ENCODE peak calls at places on chromosomes 13 and 19, in four cellular contexts. O, P, D and X are unnamed samples.

GRCh38 chr13:99955747-99956472 is 15.7 kb downstream of the ZIC5 start:
- DNase-seq in O (no peak), P (no peak), D (no peak), X (no peak)

GRCh38 chr19:17797397-17798201 is 2.7 kb downstream of the B3GNT3 start:
- DNase-seq in O (no peak), P (no peak), D (peak), X (peak)

GRCh38 chr13:103812558-103812957 is 746.3 kb upstream of the SLC10A2 start:
- DNase-seq in O (no peak), P (no peak), D (no peak), X (no peak)

GRCh38 chr19:31332096-31332495 is 17.1 kb downstream of the TSHZ3 start:
- DNase-seq in O (no peak), P (no peak), D (no peak), X (no peak)

GRCh38 chr13:108326318-108326717 is 56.8 kb downstream of the TNFSF13B start:
- DNase-seq in O (peak), P (no peak), D (no peak), X (peak)

GRCh38 chr19:50909240-50910070 is 1.7 kb downstream of the KLK4 start:
- DNase-seq in O (peak), P (peak), D (peak), X (peak)

GRCh38 chr13:52449323-52450011 is 967 bp downstream of the VPS36 start:
- DNase-seq in O (no peak), P (no peak), D (no peak), X (no peak)

GRCh38 chr13:113920173-113920572 is 53.7 kb downstream of the C13orf46 start:
- DNase-seq in O (no peak), P (no peak), D (no peak), X (no peak)

GRCh38 chr19:44430956-44431355 is 17.3 kb downstream of the ZNF229 start:
- DNase-seq in O (no peak), P (no peak), D (no peak), X (no peak)

GRCh38 chr19:14103310-14103709 is 12.8 kb upstream of the SAMD1 start:
- DNase-seq in O (no peak), P (no peak), D (no peak), X (no peak)

GRCh38 chr13:77907653-77908341 is 10.8 kb downstream of the EDNRB start:
- DNase-seq in O (no peak), P (peak), D (no peak), X (no peak)

GRCh38 chr13:98454389-98454881 is 122.5 kb downstream of the STK24 start:
- DNase-seq in O (no peak), P (no peak), D (no peak), X (no peak)

GRCh38 chr13:25906211-25906661 is 145.6 kb downstream of the SHISA2 start:
- DNase-seq in O (no peak), P (no peak), D (no peak), X (no peak)

GRCh38 chr13:39963612-39964011 is 308.1 kb downstream of the COG6 start:
- DNase-seq in O (no peak), P (no peak), D (no peak), X (no peak)

GRCh38 chr19:5618591-5618990 is 4.0 kb downstream of the SAFB2 start:
- DNase-seq in O (no peak), P (no peak), D (no peak), X (no peak)

GRCh38 chr13:45873491-45874360 is 22.2 kb upstream of the SIAH3 start:
- DNase-seq in O (no peak), P (no peak), D (no peak), X (no peak)

GRCh38 chr19:19540707-19541515 is 2.8 kb downstream of the CILP2 start:
- DNase-seq in O (no peak), P (no peak), D (peak), X (peak)

GRCh38 chr19:1182727-1183126 is 8.7 kb upstream of the SBNO2 start:
- DNase-seq in O (no peak), P (no peak), D (no peak), X (no peak)

GRCh38 chr19:55384576-55385235 is 614 bp upstream of the TMEM238 start:
- DNase-seq in O (no peak), P (no peak), D (no peak), X (peak)

GRCh38 chr13:99651016-99651415 is 149.7 kb downstream of the TM9SF2 start:
- DNase-seq in O (no peak), P (no peak), D (no peak), X (no peak)

GRCh38 chr19:47275866-47276461 is 1.3 kb downstream of the INAFM1 start:
- DNase-seq in O (no peak), P (no peak), D (no peak), X (peak)

GRCh38 chr19:17739121-17739875 is 12.0 kb upstream of the FCHO1 start:
- DNase-seq in O (peak), P (no peak), D (no peak), X (no peak)

GRCh38 chr19:35736913-35737886 is 5.1 kb downstream of the IGFLR1 start:
- DNase-seq in O (no peak), P (no peak), D (no peak), X (no peak)

GRCh38 chr13:80054806-80055205 is 286.1 kb downstream of the SPRY2 start:
- DNase-seq in O (no peak), P (no peak), D (no peak), X (no peak)

GRCh38 chr19:30686252-30686762 is 314.1 kb downstream of the ZNF536 start:
- DNase-seq in O (no peak), P (no peak), D (no peak), X (no peak)

GRCh38 chr19:53365134-53365898 is at the start of gene ZNF525:
- DNase-seq in O (no peak), P (peak), D (peak), X (peak)